ENCODE peak calls at places on chromosome 1, in seven cellular contexts. Q is GM20000, T is left ventricle myocardium inferior, P is lower leg skin, Y is ACHN, N is breast epithelium, G is HT1080. F is an unnamed sample.

GRCh38 chr1:41019353-41019745 is 2.2 kb downstream of the SLFNL1 start:
- DNase-seq in Q (no peak), T (no peak), P (no peak), Y (no peak), N (no peak), G (no peak), F (no peak)

GRCh38 chr1:1782399-1783221 is 4.3 kb upstream of the NADK start:
- DNase-seq in Q (no peak), T (peak), P (peak), Y (no peak), N (no peak), G (peak), F (peak)

GRCh38 chr1:193806079-193807048 is 620.0 kb upstream of the B3GALT2 start:
- DNase-seq in Q (no peak), T (no peak), P (no peak), Y (no peak), N (no peak), G (no peak), F (no peak)

GRCh38 chr1:89633745-89634625 is 1.1 kb downstream of the LRRC8C start:
- DNase-seq in Q (peak), T (no peak), P (no peak), Y (peak), N (peak), G (peak), F (no peak)

GRCh38 chr1:52692697-52693096 is 5.5 kb downstream of the COA7 start:
- DNase-seq in Q (no peak), T (no peak), P (no peak), Y (no peak), N (no peak), G (no peak), F (no peak)

GRCh38 chr1:220843481-220844011 is 35.7 kb upstream of the HLX start:
- DNase-seq in Q (no peak), T (peak), P (no peak), Y (no peak), N (no peak), G (no peak), F (no peak)

GRCh38 chr1:206725053-206725963 is 40.6 kb downstream of the MAPKAPK2 start:
- DNase-seq in Q (peak), T (no peak), P (no peak), Y (peak), N (no peak), G (peak), F (no peak)

GRCh38 chr1:85275701-85276289 is 637 bp downstream of the BCL10 start:
- DNase-seq in Q (peak), T (no peak), P (no peak), Y (peak), N (no peak), G (no peak), F (no peak)

GRCh38 chr1:55747285-55747890 is 532.2 kb upstream of the USP24 start:
- DNase-seq in Q (no peak), T (peak), P (no peak), Y (no peak), N (no peak), G (no peak), F (no peak)

GRCh38 chr1:53835491-53835890 is 2.6 kb downstream of the NDC1 start:
- DNase-seq in Q (peak), T (no peak), P (no peak), Y (no peak), N (no peak), G (no peak), F (no peak)